ENCODE peak calls at places on chromosome 12, in six cellular contexts. O is SK-N-SH, W is K562, D is H1, E is GM12878, A is HepG2. G is an unnamed sample.

GRCh38 chr12:31217356-31218130 is 108.4 kb downstream of the SINHCAF start:
- DNase-seq in O (no peak), W (no peak), D (no peak), E (no peak), A (no peak), G (no peak)

GRCh38 chr12:81078469-81079196 is 754 bp downstream of the ACSS3 start:
- DNase-seq in O (no peak), W (no peak), D (no peak), E (no peak), A (peak), G (no peak)

GRCh38 chr12:69397978-69398377 is 38.4 kb downstream of the YEATS4 start:
- DNase-seq in O (no peak), W (no peak), D (no peak), E (no peak), A (no peak), G (no peak)

GRCh38 chr12:98424726-98425401 is 90.5 kb upstream of the TMPO start:
- DNase-seq in O (peak), W (peak), D (no peak), E (no peak), A (peak), G (peak)

GRCh38 chr12:49942921-49943662 is 7.4 kb upstream of the AQP2 start:
- DNase-seq in O (no peak), W (no peak), D (no peak), E (no peak), A (no peak), G (no peak)

GRCh38 chr12:2384533-2385328 is 331.9 kb downstream of the CACNA1C start:
- DNase-seq in O (no peak), W (no peak), D (no peak), E (no peak), A (no peak), G (no peak)

GRCh38 chr12:39935275-39935674 is 170.6 kb downstream of the SLC2A13 start:
- DNase-seq in O (no peak), W (no peak), D (no peak), E (no peak), A (no peak), G (no peak)

GRCh38 chr12:47793015-47793681 is 20.1 kb downstream of the SLC48A1 start:
- DNase-seq in O (no peak), W (no peak), D (no peak), E (no peak), A (no peak), G (no peak)

GRCh38 chr12:6914246-6914947 is at the start of gene ENO2:
- DNase-seq in O (peak), W (peak), D (peak), E (no peak), A (peak), G (peak)

GRCh38 chr12:5440973-5441372 is 9.1 kb downstream of the NTF3 start:
- DNase-seq in O (no peak), W (no peak), D (no peak), E (no peak), A (no peak), G (no peak)

GRCh38 chr12:2284321-2284813 is 231.6 kb downstream of the CACNA1C start:
- DNase-seq in O (peak), W (no peak), D (no peak), E (no peak), A (no peak), G (peak)

GRCh38 chr12:93825926-93826599 is 148.9 kb downstream of the CRADD start:
- DNase-seq in O (no peak), W (no peak), D (no peak), E (no peak), A (no peak), G (no peak)

GRCh38 chr12:49518914-49519573 is 19.8 kb upstream of the KCNH3 start:
- DNase-seq in O (no peak), W (no peak), D (no peak), E (no peak), A (no peak), G (no peak)

GRCh38 chr12:6960291-6961277 is 9.4 kb downstream of the PTPN6 start:
- DNase-seq in O (peak), W (no peak), D (no peak), E (no peak), A (no peak), G (no peak)

GRCh38 chr12:3743803-3744202 is 9.1 kb downstream of the CRACR2A start:
- DNase-seq in O (no peak), W (no peak), D (no peak), E (peak), A (no peak), G (no peak)

GRCh38 chr12:57803317-57803893 is 15.1 kb downstream of the AVIL start:
- DNase-seq in O (peak), W (peak), D (peak), E (no peak), A (peak), G (no peak)

GRCh38 chr12:5033883-5034282 is 9.8 kb upstream of the KCNA5 start:
- DNase-seq in O (no peak), W (no peak), D (no peak), E (no peak), A (no peak), G (no peak)

GRCh38 chr12:90004319-90005074 is 295.9 kb upstream of the ATP2B1 start:
- DNase-seq in O (no peak), W (no peak), D (no peak), E (peak), A (no peak), G (no peak)

GRCh38 chr12:71731439-71732356 is 23.0 kb upstream of the RAB21 start:
- DNase-seq in O (no peak), W (no peak), D (peak), E (no peak), A (peak), G (no peak)

GRCh38 chr12:55392032-55392795 is 8.1 kb upstream of the OR6C65 start:
- DNase-seq in O (no peak), W (no peak), D (no peak), E (no peak), A (no peak), G (no peak)

GRCh38 chr12:75378354-75378753 is 12.5 kb upstream of the GLIPR1L2 start:
- DNase-seq in O (no peak), W (no peak), D (no peak), E (no peak), A (no peak), G (no peak)

GRCh38 chr12:52474212-52474611 is 607 bp upstream of the KRT6C start:
- DNase-seq in O (no peak), W (no peak), D (no peak), E (no peak), A (no peak), G (no peak)

GRCh38 chr12:112309797-112310196 is 72.4 kb downstream of the HECTD4 start:
- DNase-seq in O (no peak), W (no peak), D (no peak), E (no peak), A (no peak), G (no peak)

GRCh38 chr12:27879708-27880107 is 92.8 kb downstream of the PTHLH start:
- DNase-seq in O (no peak), W (no peak), D (no peak), E (no peak), A (no peak), G (no peak)

GRCh38 chr12:93221841-93222240 is 155.9 kb upstream of the NUDT4 start:
- DNase-seq in O (no peak), W (no peak), D (no peak), E (no peak), A (peak), G (no peak)

GRCh38 chr12:26127404-26127803 is 2.6 kb upstream of the BHLHE41 start:
- DNase-seq in O (no peak), W (no peak), D (no peak), E (no peak), A (no peak), G (no peak)
- H3K4me3 ChIP-seq in O (no peak), W (no peak), D (peak), E (no peak), A (no peak), G (no peak)

DNA sequence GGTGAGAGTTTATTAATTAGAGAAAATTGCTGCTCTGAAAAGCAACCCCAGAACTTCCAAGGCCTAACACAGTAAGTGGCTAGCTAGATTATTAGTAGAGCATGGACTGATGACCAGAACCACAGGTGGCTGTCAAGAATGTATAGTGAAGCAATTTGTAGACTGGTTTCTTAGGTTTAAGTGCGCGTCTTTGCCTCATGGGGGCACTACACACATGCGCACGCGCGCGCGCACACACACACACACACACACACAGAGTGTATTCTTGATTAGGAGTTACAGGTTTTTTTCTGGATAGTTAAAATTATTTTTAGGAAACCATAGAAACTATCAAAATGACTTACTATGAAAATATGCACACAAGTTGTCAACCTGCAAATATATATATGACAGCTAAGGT is 66.5 kb downstream of the BHLHE41 start:
- DNase-seq in O (no peak), W (peak), D (no peak), E (no peak), A (no peak), G (no peak)
- TF ChIP-seq GABPA in O (no peak), W (no peak), D (no peak), E (no peak), A (no peak), G (no peak)

GRCh38 chr12:116800918-116801317 is 62.8 kb downstream of the RNFT2 start:
- DNase-seq in O (no peak), W (no peak), D (no peak), E (no peak), A (no peak), G (no peak)

GRCh38 chr12:116799955-116800354 is 61.8 kb downstream of the RNFT2 start:
- DNase-seq in O (no peak), W (no peak), D (no peak), E (no peak), A (no peak), G (no peak)

GRCh38 chr12:116794725-116795124 is 56.6 kb downstream of the RNFT2 start:
- DNase-seq in O (no peak), W (no peak), D (no peak), E (no peak), A (no peak), G (no peak)

GRCh38 chr12:116798719-116799118 is 60.6 kb downstream of the RNFT2 start:
- DNase-seq in O (no peak), W (no peak), D (no peak), E (no peak), A (no peak), G (no peak)

DNA sequence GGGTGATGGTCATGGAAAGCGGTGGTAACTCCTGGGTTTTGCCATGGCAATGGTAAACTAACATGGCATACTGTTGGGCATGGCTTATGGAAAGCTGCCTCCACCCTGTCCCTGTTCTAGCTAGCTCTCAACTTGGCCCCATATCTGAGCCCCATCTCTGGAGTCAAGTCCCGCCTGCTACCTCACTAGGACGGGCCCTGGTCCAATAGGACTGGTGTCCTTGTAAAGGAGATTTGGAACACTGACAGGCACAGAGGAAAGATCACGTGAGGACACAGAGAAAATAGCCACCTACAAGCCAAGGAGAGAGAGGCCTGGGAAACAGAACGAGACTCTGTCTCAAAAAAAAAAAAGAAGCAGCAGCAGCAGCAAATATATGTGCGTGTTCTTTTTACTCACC is 59.8 kb downstream of the RNFT2 start:
- DNase-seq in O (no peak), W (no peak), D (no peak), E (no peak), A (no peak), G (no peak)
- TF ChIP-seq POLR2AphosphoS5 in O (no peak), W (no peak), D (no peak), E (no peak), A (no peak), G (no peak)

GRCh38 chr12:110813756-110814155 is 33.0 kb upstream of the CCDC63 start:
- DNase-seq in O (no peak), W (no peak), D (no peak), E (no peak), A (no peak), G (no peak)
- H3K4me3 ChIP-seq in O (no peak), W (no peak), D (no peak), E (no peak), A (no peak), G (no peak)